ENCODE peak calls at places on chromosome 6, in seven cellular contexts. A is transverse colon, I is upper lobe of left lung, J is prostate gland, O is IMR-90, H is breast epithelium, S is tibial nerve. V is an unnamed sample.
A peak's percentile ranks its signal among the peaks of the same experiment; 100 is the strongest.

GRCh38 chr6:104526383-104526782 is 333.3 kb downstream of the HACE1 start:
- DNase-seq in A (no peak), I (no peak), J (no peak), O (no peak), H (no peak), S (no peak), V (no peak)

GRCh38 chr6:168517742-168518347 is 76.9 kb downstream of the SMOC2 start:
- DNase-seq in A (no peak), I (peak; percentile 80), J (no peak), O (no peak), H (no peak), S (no peak), V (peak; percentile 22)

GRCh38 chr6:132404736-132405135 is 3.5 kb upstream of the MOXD1 start:
- DNase-seq in A (no peak), I (no peak), J (no peak), O (peak; percentile 45), H (no peak), S (no peak), V (no peak)

GRCh38 chr6:141580121-141580520 is 552.6 kb upstream of the GJE1 start:
- DNase-seq in A (no peak), I (no peak), J (no peak), O (peak; percentile 22), H (no peak), S (no peak), V (no peak)

GRCh38 chr6:118748311-118749062 is 97.1 kb upstream of the CEP85L start:
- DNase-seq in A (no peak), I (peak; percentile 50), J (no peak), O (peak; percentile 46), H (no peak), S (no peak), V (peak; percentile 30)

GRCh38 chr6:44699082-44699481 is 311.6 kb downstream of the CDC5L start:
- DNase-seq in A (no peak), I (no peak), J (no peak), O (no peak), H (no peak), S (no peak), V (no peak)

GRCh38 chr6:111154981-111155380 is 67.7 kb downstream of the SLC16A10 start:
- DNase-seq in A (no peak), I (no peak), J (no peak), O (no peak), H (no peak), S (no peak), V (no peak)

GRCh38 chr6:4336778-4337442 is 201.5 kb upstream of the ECI2 start:
- DNase-seq in A (no peak), I (no peak), J (no peak), O (no peak), H (no peak), S (no peak), V (no peak)

GRCh38 chr6:140318408-140318807 is 944.0 kb upstream of the CITED2 start:
- DNase-seq in A (no peak), I (no peak), J (no peak), O (no peak), H (no peak), S (no peak), V (no peak)

GRCh38 chr6:48834706-48835105 is 628.3 kb downstream of the MMUT start:
- DNase-seq in A (no peak), I (no peak), J (no peak), O (peak; percentile 31), H (no peak), S (no peak), V (no peak)

GRCh38 chr6:10633216-10633615 is 61.2 kb downstream of the C6orf52 start:
- DNase-seq in A (no peak), I (no peak), J (no peak), O (peak; percentile 75), H (no peak), S (no peak), V (no peak)

GRCh38 chr6:54981276-54981609 is 134.7 kb downstream of the FAM83B start:
- DNase-seq in A (no peak), I (no peak), J (no peak), O (no peak), H (no peak), S (no peak), V (no peak)

GRCh38 chr6:148192310-148192709 is 150.3 kb upstream of the SASH1 start:
- DNase-seq in A (no peak), I (no peak), J (no peak), O (peak; percentile 89), H (no peak), S (peak; percentile 25), V (no peak)

DNA sequence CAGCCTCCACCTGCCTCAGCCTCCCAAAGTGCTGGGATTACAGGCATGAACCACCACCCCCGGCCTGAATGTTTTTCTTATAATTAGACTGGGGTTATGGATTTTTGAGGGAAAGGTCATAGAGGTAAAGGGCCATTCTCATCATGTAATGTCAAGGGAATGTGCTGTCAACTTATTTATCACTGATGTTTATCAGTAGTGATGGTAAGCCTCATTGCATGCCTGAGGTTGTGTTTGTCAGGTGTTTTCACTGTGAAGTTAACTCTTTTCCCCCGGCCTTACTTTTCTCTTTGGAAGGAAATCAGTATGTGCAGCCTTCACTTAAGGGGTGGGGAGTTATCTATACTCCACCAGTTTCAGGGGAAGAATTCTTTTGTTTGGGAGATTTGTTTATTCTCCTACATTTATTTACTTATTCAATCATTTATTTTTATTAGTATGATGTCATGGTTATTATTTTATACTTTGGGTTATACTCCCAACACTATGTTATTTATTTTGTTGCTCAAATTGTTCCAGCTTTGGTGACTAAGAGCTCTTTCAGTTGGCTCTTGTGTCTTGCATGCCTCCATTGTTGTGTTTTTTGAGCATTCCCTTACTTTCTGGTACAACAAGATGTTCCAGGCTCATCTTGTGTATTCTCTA is 2.8 kb upstream of the SLC17A5 start:
- DNase-seq in A (no peak), I (no peak), J (no peak), O (no peak), H (no peak), S (no peak), V (no peak)
- H3K27ac ChIP-seq in A (no peak overlapping the region), I (no peak overlapping the region), J (no peak overlapping the region), O (no peak overlapping the region), H (no peak overlapping the region), S (no peak overlapping the region), V (no peak overlapping the region)

GRCh38 chr6:156717542-156717941 is 59.6 kb upstream of the ARID1B start:
- DNase-seq in A (no peak), I (no peak), J (no peak), O (no peak), H (no peak), S (no peak), V (no peak)

GRCh38 chr6:156719720-156720563 is 57.2 kb upstream of the ARID1B start:
- DNase-seq in A (peak; percentile 98), I (peak; percentile 98), J (peak; percentile 97), O (peak; percentile 87), H (peak; percentile 96), S (peak; percentile 91), V (peak; percentile 95)

GRCh38 chr6:156718647-156719394 is 58.4 kb upstream of the ARID1B start:
- DNase-seq in A (peak; percentile 14), I (peak; percentile 48), J (no peak), O (peak; percentile 55), H (no peak), S (no peak), V (peak; percentile 64)

GRCh38 chr6:156719395-156719719 is 57.8 kb upstream of the ARID1B start:
- DNase-seq in A (peak; percentile 46), I (no peak), J (no peak), O (no peak), H (no peak), S (no peak), V (no peak)

DNA sequence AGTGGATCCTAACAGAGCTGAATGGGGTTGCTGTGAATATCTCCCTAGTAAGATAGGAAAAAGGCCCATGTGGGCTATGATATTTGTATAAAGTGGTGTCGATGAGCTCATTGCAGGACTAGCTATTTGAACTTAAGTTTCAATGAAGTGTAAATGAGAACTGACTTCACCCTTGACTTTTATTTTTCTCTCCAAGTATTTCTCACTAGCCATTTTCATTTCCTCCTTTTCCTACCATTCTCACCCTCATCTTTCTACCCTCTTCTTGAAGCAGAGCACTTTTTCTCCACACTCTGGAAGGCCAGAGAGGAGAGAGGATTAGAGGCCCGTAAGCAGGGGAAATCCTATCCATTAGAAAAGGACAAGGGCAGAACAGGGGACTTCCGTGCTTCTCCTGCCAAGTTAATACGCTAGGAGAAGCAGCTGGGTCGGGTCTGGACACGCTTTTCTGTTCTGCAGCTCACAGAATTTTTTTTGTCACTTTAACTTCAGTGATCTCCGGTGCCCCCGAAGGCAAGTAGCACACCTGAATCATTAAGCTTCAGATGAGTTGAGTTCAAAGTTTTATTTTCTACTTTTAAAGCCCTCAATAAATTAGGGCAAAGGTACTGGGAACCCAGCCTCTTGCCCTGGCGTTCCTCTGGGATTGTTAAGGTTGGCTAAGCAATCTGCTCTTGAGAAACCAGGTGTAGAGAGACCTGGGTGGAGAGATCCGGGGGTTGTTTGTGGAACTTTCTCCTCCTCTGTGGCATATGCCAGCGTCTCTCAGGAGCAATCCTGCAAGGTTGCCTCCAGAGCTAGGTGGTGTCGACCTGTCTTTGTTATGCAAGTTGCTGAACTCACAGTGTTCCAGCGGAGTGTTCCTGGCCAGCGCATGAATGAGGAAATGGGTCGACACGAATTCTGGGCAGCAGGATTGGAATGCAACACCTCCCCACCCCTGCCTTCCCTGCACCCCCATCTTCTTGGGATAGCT is 56.2 kb upstream of the ARID1B start:
- DNase-seq in A (peak; percentile 52), I (no peak), J (peak; percentile 79), O (peak; percentile 31), H (peak; percentile 53), S (no peak), V (no peak)
- TF ChIP-seq POLR2A in A (peak; percentile 26), I (no peak), J (no peak), O (no peak), H (no peak), S (no peak), V (no peak)

DNA sequence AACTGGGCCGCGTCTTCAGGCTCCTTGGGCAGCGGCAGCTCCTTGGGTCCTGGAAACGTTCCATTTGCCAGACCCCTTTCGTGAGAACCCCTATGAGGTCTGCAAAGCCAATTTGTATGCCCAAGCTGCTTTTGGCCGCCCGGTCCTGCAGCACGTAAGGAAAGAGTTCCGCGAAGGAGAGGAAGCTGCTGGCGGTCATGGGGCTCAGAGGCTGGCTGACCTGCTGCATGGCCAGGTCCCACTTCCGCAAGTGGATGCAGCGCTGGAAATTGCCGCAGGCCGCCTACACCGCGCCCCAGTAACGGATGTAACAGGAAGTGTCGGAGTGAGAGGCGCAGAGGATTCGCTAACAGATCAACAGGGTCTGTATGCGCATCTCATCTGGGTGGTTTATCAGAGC is 18.8 kb downstream of the RFPL4B start:
- DNase-seq in A (no peak), I (peak; percentile 71), J (no peak), O (no peak), H (no peak), S (no peak), V (no peak)
- H3K4me3 ChIP-seq in A (no peak overlapping the region), I (no peak overlapping the region), J (no peak overlapping the region), O (no peak overlapping the region), H (no peak overlapping the region), S (no peak overlapping the region), V (no peak overlapping the region)

DNA sequence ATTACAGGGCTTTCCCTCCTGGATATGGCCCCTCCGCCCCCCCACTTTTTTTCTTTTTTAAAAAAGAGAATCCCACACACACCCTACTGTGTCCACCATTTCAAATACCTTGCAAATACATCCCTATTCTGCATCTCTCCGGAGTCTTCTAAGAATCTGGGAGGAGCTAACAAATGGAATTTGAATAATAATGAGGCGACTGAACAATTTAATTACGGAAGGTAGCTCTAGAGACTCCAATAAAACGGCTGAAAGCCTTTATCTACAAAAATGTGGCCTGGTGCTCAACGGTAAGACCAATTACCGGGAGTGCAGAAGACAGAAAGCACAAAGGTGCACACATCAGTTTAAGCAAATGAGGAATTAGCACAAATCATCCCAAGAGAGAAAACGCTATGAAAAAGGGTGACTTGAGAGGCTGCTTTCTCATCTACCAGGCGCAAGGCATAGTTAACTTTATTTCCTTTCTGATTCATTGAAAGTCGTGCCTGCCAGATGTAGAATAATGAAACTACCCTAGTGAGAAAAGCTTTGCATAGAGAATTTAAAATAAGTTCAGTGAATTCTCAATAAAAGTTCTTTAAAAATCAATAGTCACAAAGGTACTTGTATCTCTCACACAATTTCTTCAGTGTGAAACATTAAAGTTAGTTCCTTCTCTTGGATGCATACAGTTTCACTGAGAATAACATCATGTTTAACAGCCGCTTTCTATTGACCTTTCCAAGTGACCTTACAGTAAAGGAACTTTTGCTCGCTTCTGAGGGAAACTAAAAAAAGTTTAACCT is 1.6 kb downstream of the RRAGD start:
- DNase-seq in A (no peak), I (no peak), J (no peak), O (no peak), H (no peak), S (no peak), V (no peak)
- H3K27ac ChIP-seq in A (no peak overlapping the region), I (peak overlapping the region; percentile 71), J (peak overlapping the region; percentile 21), O (no peak overlapping the region), H (peak overlapping the region; percentile 81), S (peak overlapping the region; percentile 80), V (no peak overlapping the region)

V was measured in ovary.